ENCODE peak calls at places on chromosome X, in four cellular contexts. U is PC-3, E is astrocyte, I is tibial nerve. D is an unnamed sample.
A peak's percentile ranks its signal among the peaks of the same experiment; 100 is the strongest.

GRCh38 chrX:132488092-132488749 is 617 bp downstream of the MBNL3 start:
- DNase-seq in E (peak; percentile 7), I (no peak), U (peak; percentile 41), D (no peak)

GRCh38 chrX:56751071-56751470 is 22.0 kb downstream of the NBDY start:
- DNase-seq in U (peak; percentile 51), E (no peak), I (no peak), D (no peak)

GRCh38 chrX:150683536-150684146 is 9.6 kb upstream of the MTMR1 start:
- DNase-seq in I (no peak), U (peak; percentile 74), E (no peak), D (no peak)

GRCh38 chrX:44913656-44914531 is 40.9 kb downstream of the KDM6A start:
- DNase-seq in U (no peak), I (no peak), E (no peak), D (no peak)

GRCh38 chrX:31251336-31251735 is 179.5 kb upstream of the FTHL17 start:
- DNase-seq in I (no peak), E (no peak), U (no peak), D (no peak)

GRCh38 chrX:77446840-77447239 is 349 bp upstream of the FGF16 start:
- DNase-seq in E (no peak), U (no peak), I (no peak), D (no peak)

GRCh38 chrX:26442340-26442739 is 226.4 kb downstream of the MAGEB5 start:
- DNase-seq in U (peak; percentile 4), E (no peak), I (no peak), D (no peak)

GRCh38 chrX:80021611-80022010 is 7.1 kb downstream of the TBX22 start:
- DNase-seq in U (no peak), E (no peak), I (no peak), D (no peak)

GRCh38 chrX:150692296-150692695 is 900 bp upstream of the MTMR1 start:
- DNase-seq in E (no peak), U (no peak), I (no peak), D (no peak)

GRCh38 chrX:63746278-63746677 is 38.7 kb downstream of the ARHGEF9 start:
- DNase-seq in E (no peak), I (no peak), U (no peak), D (no peak)

GRCh38 chrX:19888419-19888879 is 1.0 kb upstream of the SH3KBP1 start:
- DNase-seq in I (no peak), U (peak; percentile 80), E (peak; percentile 42), D (peak; percentile 45)
- TF ChIP-seq CTCF in I (peak; percentile 75), U (peak; percentile 75), E (peak; percentile 44), D (peak; percentile 57)

DNA sequence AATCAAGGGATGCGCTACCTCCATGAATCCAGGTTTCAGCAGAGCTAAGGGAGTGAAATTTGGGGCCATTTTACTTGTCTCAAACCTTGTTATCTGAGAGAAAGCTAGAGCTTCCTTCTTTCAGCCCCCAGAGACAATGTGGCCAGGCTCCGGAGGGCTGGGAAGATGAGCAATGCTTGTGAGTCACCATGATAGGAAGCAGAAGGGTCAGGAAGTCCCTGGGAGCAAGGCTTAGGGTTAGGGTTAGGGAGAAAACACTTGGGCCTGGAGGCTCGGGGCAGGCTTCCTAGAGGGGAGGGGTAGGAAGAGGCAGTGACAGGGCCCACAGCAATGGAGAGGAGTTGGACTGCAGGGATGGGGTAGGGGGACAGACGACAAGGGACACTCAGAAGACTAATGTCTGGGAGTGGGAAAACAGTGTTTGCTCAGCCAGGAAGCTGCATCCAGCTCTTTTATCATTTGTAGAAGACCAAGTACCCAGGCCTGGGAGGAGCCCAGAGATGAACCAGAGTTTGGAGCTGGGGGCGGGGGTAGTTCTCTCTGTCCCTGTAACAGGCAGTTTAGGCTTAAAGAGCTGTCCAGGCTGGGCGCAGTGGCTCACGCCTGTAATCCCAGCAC is 16.4 kb upstream of the PORCN start:
- DNase-seq in E (no peak), I (no peak), U (peak; percentile 40), D (no peak)
- H3K27ac ChIP-seq in E (peak overlapping the region; percentile 60), I (no peak overlapping the region), U (peak overlapping the region; percentile 98), D (no peak overlapping the region)

GRCh38 chrX:72048515-72049455 is 82.9 kb downstream of the RTL5 start:
- DNase-seq in E (no peak), U (peak; percentile 10), I (no peak), D (no peak)
- TF ChIP-seq CTCF in E (no peak), U (peak; percentile 23), I (no peak), D (no peak)

DNA sequence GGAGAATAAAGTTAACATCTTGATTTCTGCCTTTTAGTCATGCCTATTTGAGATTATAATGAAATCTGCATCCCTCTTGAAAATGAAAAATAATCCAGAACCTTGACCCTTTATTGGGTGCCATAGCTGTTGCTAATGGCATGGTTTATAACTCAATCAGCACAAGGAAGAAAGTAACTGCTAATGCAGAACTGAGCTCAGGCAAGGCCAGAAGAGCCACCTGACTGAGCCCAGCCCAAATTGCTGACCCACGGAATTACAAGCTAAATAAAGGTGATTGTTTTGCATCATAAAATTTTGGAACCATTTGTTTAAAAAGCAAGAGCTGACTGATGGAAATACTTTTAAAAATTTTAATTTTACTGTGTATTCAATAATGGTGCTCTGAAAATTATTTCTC is 76.4 kb upstream of the TBL1X start:
- DNase-seq in I (no peak), U (no peak), E (no peak), D (no peak)
- H3K27ac ChIP-seq in I (no peak overlapping the region), U (no peak overlapping the region), E (no peak overlapping the region), D (no peak overlapping the region)

DNA sequence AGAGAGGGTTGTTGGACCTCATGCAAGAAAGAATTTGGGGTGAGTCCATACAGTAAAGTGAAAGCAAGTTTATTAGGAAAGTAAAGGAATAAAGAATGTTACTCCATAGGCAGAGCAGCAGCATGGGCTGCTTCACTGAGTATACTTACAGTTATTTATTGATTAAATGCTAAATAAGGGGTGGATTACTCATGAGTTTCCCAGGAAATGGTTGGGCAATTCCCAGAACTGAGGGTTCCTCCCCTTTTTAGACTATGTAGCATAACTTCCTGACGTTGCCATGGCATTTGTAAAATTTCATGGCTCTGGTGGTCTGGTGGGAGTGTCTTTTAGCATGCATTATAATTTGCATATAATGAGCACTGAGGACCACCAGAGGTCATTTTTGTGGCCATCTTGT is 16.7 kb downstream of the PPP4R3C start:
- DNase-seq in I (no peak), E (no peak), U (no peak), D (no peak)
- TF ChIP-seq CTCF in I (no peak), E (no peak), U (no peak), D (no peak)

GRCh38 chrX:47749185-47749967 is 87.3 kb upstream of the ZNF81 start:
- DNase-seq in I (no peak), E (peak; percentile 6), U (no peak), D (no peak)

GRCh38 chrX:47752685-47753084 is 84.0 kb upstream of the ZNF81 start:
- DNase-seq in U (no peak), I (no peak), E (no peak), D (no peak)

GRCh38 chrX:47748576-47748975 is 88.1 kb upstream of the ZNF81 start:
- DNase-seq in I (no peak), E (no peak), U (no peak), D (no peak)

GRCh38 chrX:47746446-47746845 is 87.5 kb upstream of the UXT start:
- DNase-seq in E (no peak), U (no peak), I (no peak), D (no peak)

DNA sequence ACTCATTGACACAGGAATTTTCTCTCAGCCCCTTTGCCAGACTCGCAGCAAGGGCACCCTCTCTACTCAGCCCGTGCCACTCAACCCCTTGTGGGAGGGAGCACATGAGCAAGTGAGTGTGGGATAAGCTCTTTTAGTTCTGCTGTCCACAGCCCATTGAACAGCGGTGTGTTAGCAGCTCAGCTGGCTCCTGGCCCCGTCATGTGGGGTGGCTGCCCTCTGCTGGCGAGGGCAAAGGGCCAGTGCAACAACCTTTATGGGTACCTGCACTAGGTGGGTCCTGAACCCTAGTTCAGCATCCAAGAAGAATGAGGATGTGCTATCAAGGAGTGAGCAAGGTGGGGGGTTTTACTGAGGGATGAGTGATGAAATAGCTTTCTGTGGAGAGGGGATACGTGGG is 85.0 kb upstream of the ZNF81 start:
- DNase-seq in I (no peak), U (peak; percentile 55), E (no peak), D (no peak)
- H3K27ac ChIP-seq in I (no peak overlapping the region), U (no peak overlapping the region), E (no peak overlapping the region), D (no peak overlapping the region)

DNA sequence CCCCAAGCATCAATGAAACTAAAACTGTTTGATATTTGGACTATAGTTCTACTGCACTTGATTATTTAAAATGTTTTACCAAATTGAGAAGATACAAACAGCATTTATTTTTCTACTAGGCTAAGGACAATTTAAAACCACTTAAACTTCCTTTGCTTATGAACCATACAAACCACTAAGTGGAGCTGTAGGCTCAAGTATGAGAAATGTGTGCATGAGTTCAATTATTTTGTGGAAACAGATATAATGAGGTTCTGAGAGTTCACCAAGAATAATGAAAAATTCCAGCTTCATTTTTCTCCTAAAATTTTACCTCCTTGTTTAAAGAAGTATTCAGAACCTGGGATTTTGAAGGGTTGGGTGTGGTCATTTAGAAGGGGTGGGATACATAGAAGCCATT is 63.1 kb downstream of the SERPINA7 start:
- DNase-seq in E (no peak), U (peak; percentile 50), I (no peak), D (no peak)
- TF ChIP-seq CTCF in E (no peak), U (peak; percentile 65), I (peak; percentile 25), D (no peak)

DNA sequence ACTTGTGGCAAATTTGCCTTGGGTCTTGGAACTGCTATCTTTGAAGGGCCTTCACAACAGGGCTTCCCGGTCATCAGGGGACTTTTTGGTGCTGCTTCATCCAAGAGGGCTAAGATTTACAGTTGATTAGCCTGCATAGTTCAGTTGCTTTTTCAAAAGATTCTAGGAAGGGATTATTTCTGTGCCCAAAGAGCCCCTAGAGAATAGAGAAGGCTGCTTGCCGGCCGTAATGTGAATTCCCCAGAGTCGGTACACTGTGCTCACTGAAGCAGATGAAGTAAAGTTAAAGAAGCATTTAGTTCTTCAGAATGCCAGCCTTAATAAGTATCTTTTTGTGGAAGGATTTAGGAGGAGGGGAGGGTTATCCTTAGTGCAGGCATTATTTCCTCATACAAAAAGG is 47.7 kb downstream of the ANOS1 start:
- DNase-seq in E (no peak), I (no peak), U (no peak), D (no peak)
- H3K27ac ChIP-seq in E (no peak overlapping the region), I (no peak overlapping the region), U (no peak overlapping the region), D (no peak overlapping the region)

GRCh38 chrX:101950581-101950980 is 18.8 kb upstream of the ZMAT1 start:
- DNase-seq in U (no peak), E (no peak), I (no peak), D (no peak)
- TF ChIP-seq CTCF in U (no peak), E (no peak), I (no peak), D (no peak)

D was measured in dorsolateral prefrontal cortex.